ENCODE peak calls at places on chromosomes 2 and 18, in five cellular contexts. X is IMR-90, Q is uterus, I is testis, J is A549. M is an unnamed sample.

GRCh38 chr18:54223568-54224241 is 764 bp downstream of the MBD2 start:
- DNase-seq in I (peak; percentile 79), Q (peak; percentile 83), X (peak; percentile 92), J (no peak), M (peak; percentile 44)

GRCh38 chr2:7280790-7281189 is 363.6 kb downstream of the RNF144A start:
- DNase-seq in I (no peak), X (no peak), Q (no peak), J (no peak), M (no peak)

GRCh38 chr2:47179325-47179724 is 24.2 kb upstream of the STPG4 start:
- DNase-seq in J (no peak), Q (no peak), X (no peak), I (no peak), M (no peak)

GRCh38 chr2:150011336-150011735 is 423.8 kb upstream of the MMADHC start:
- DNase-seq in I (no peak), X (peak; percentile 58), J (no peak), Q (no peak), M (no peak)

GRCh38 chr2:150878347-150878746 is 383.3 kb downstream of the RBM43 start:
- DNase-seq in I (no peak), Q (no peak), J (no peak), X (peak; percentile 52), M (no peak)

GRCh38 chr2:231634412-231634811 is 41.7 kb downstream of the TEX44 start:
- DNase-seq in J (no peak), I (no peak), Q (no peak), X (no peak), M (no peak)

GRCh38 chr2:219775506-219775905 is 148.1 kb downstream of the SLC4A3 start:
- DNase-seq in Q (no peak), I (no peak), X (no peak), J (no peak), M (no peak)

GRCh38 chr18:56402872-56403516 is 235.4 kb downstream of the TXNL1 start:
- DNase-seq in I (no peak), X (peak; percentile 90), Q (peak; percentile 24), J (peak; percentile 1), M (no peak)

GRCh38 chr2:237217995-237218621 is 132.4 kb downstream of the COPS8 start:
- DNase-seq in J (no peak), Q (no peak), X (no peak), I (no peak), M (no peak)

GRCh38 chr2:99389371-99389770 is 52.2 kb downstream of the EIF5B start:
- DNase-seq in Q (no peak), I (no peak), J (no peak), X (peak; percentile 87), M (no peak)

DNA sequence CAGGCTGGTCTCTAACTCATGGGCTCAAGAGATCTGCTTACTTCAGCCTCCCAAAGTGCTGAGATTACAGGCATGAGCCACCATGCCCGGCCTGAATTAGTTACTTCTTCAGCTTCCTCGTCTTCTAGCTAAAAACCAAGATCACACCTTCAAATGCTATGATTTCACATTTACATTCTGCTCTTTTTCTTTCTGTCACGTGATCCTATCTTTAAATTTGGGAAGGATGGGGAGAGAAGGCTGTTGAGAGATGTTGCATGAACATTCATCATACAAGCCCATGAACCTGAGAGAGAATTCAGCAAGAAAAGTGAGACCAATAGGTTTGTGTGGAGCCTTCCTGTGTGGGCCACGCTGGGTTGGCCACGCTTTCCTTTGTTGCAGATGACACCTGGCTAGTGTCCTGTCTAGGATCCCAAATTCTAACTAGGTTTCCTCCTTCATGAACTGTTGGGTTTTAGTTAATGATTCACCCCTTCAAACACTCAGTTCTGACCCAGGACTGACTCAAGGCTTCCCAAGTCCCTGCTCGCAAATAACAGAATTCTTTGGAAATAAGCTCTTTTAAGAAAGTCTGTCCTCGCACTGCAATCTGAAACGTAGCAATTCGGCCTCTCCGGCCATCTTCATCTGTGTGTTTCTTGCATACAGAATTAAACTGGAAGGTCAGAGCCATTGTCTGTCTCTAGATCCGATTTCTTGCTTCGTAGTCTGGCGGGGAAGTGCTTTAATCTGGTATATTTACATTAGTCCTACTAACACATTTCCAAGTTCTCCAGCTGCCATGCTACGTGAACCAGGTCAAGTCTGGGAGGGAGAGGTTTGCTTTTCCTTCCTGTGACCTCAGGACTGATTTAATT is 57.2 kb upstream of the CREB1 start:
- DNase-seq in I (no peak), Q (no peak), X (peak; percentile 40), J (no peak), M (no peak)
- H3K27ac ChIP-seq in I (no peak overlapping the region), Q (no peak overlapping the region), X (peak overlapping the region; percentile 62), J (peak overlapping the region; percentile 81), M (no peak overlapping the region)

DNA sequence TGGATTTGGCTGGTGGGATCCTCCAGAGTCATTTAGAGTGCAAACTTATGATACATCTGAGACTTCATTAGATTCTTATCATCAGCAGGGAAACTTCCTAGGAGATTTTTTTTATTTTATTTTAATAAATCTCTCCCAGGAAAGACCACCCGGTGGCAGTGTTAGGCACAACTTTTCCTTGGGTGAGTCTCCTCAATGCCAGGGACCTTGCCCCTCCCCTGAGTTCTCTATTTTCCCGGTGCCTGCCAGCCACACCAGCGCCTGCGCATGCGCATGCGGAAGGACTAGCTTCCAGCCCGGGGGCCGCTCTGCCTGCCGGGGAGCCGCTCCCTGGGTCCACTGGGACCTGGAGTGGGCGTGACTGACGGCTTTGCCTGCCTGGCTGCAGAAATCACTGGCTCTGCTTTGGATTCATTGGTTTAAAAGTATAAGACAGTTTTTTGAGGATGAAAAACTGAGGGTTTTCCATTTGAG is 86.6 kb downstream of the TMEM182 start:
- DNase-seq in X (peak; percentile 3), I (peak; percentile 83), J (peak; percentile 65), Q (no peak), M (no peak)
- TF ChIP-seq CTCF in X (no peak), I (no peak), J (peak; percentile 10), Q (no peak), M (no peak)

GRCh38 chr2:158459161-158460003 is 2.6 kb downstream of the PKP4 start:
- DNase-seq in Q (no peak), X (no peak), J (no peak), I (no peak), M (no peak)

GRCh38 chr2:158457826-158458616 is 1.3 kb downstream of the PKP4 start:
- DNase-seq in Q (peak; percentile 43), X (peak; percentile 44), J (peak; percentile 65), I (peak; percentile 73), M (peak; percentile 90)

GRCh38 chr2:158458617-158458920 is 1.8 kb downstream of the PKP4 start:
- DNase-seq in X (peak; percentile 26), I (no peak), J (no peak), Q (no peak), M (no peak)

GRCh38 chr2:158457092-158457825 is 507 bp downstream of the PKP4 start:
- DNase-seq in Q (peak; percentile 44), I (peak; percentile 63), X (peak; percentile 61), J (peak; percentile 15), M (peak; percentile 41)

GRCh38 chr2:158456309-158457066 is at the start of the genes CCDC148 and PKP4:
- DNase-seq in J (peak; percentile 86), I (peak; percentile 95), Q (peak; percentile 88), X (peak; percentile 89), M (peak; percentile 90)
- TF ChIP-seq POLR2A in J (peak; percentile 47), I (no peak), Q (peak; percentile 72), X (peak; percentile 17), M (no peak)

DNA sequence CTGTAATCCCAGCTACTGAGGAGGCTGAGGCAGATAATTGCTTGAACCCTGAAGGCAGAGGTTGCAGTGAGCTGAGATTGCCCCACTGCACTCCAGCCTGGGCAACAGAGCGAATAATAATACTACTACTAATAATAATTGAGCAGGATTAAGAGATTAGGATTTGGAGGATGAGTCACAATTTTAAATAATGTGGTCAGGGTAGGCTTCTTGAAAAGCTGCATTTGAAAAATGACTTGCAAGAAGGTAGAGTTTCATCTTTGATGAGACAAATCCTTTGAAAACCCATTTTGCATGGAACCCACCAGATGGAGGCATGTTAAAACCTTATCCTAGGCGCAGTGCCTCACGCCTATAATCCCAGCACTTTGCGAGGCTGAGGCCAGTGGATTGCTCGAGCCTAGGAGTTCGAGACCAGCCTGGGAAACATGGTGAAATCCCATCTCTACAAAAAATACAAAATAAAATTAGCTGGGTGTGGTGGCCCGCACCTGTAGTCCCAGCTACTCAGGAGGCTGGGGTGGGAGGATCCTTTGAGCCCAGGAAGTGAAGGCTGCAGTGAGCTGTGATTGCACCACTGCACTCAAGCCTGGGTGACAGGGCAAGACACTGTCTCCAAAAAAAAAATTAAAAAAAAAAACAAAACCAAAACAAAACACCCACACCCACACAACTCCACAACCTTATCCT is 3.2 kb upstream of the ATP8B1 start:
- DNase-seq in J (no peak), X (no peak), I (no peak), Q (no peak), M (no peak)
- H3K27ac ChIP-seq in J (peak overlapping the region; percentile 87), X (peak overlapping the region; percentile 83), I (no peak overlapping the region), Q (peak overlapping the region; percentile 61), M (no peak overlapping the region)

GRCh38 chr2:30373881-30374302 is 73.2 kb upstream of the LCLAT1 start:
- DNase-seq in I (no peak), X (peak; percentile 89), Q (no peak), J (no peak), M (no peak)
- TF ChIP-seq CTCF in I (no peak), X (no peak), Q (no peak), J (no peak), M (no peak)